ENCODE peak calls at places on chromosomes 1 and 21, in eight cellular contexts. One of them, this sample, is unnamed.

GRCh38 chr1:66357478-66358197 is 176.3 kb upstream of the SGIP1 start:
- DNase-seq in HS-27A: no peak
- DNase-seq in GM13976: no peak
- DNase-seq in RWPE1: no peak
- DNase-seq in stimulated activated CD4-positive, alpha-beta T cell treated with anti-CD3 and anti-CD28 coated beads, Interleukin-15, amount 100 ng/mL, for 1 hour: no peak
- DNase-seq in fibroblast of pulmonary artery: no peak
- DNase-seq in activated CD8-positive, alpha-beta memory T cell treated with anti-CD3 and anti-CD28 coated beads, Interleukin-2, amount 50 U/mL, for 48 hours: no peak
- DNase-seq in NCI-H2227 treated with DMSO at 0.1 percent for 48 hours: no peak
- DNase-seq in this sample: no peak

GRCh38 chr1:195345149-195345548 is 1263.1 kb downstream of the KCNT2 start:
- DNase-seq in HS-27A: no peak
- DNase-seq in GM13976: no peak
- DNase-seq in RWPE1: no peak
- DNase-seq in stimulated activated CD4-positive, alpha-beta T cell treated with anti-CD3 and anti-CD28 coated beads, Interleukin-15, amount 100 ng/mL, for 1 hour: no peak
- DNase-seq in fibroblast of pulmonary artery: no peak
- DNase-seq in activated CD8-positive, alpha-beta memory T cell treated with anti-CD3 and anti-CD28 coated beads, Interleukin-2, amount 50 U/mL, for 48 hours: no peak
- DNase-seq in NCI-H2227 treated with DMSO at 0.1 percent for 48 hours: no peak
- DNase-seq in this sample: no peak

GRCh38 chr1:82567308-82567707 is 766.6 kb downstream of the ADGRL2 start:
- DNase-seq in HS-27A: no peak
- DNase-seq in GM13976: no peak
- DNase-seq in RWPE1: no peak
- DNase-seq in stimulated activated CD4-positive, alpha-beta T cell treated with anti-CD3 and anti-CD28 coated beads, Interleukin-15, amount 100 ng/mL, for 1 hour: no peak
- DNase-seq in fibroblast of pulmonary artery: no peak
- DNase-seq in activated CD8-positive, alpha-beta memory T cell treated with anti-CD3 and anti-CD28 coated beads, Interleukin-2, amount 50 U/mL, for 48 hours: no peak
- DNase-seq in NCI-H2227 treated with DMSO at 0.1 percent for 48 hours: no peak
- DNase-seq in this sample: no peak

GRCh38 chr1:199821029-199821779 is 206.3 kb upstream of the NR5A2 start:
- DNase-seq in HS-27A: no peak
- DNase-seq in GM13976: no peak
- DNase-seq in RWPE1: no peak
- DNase-seq in stimulated activated CD4-positive, alpha-beta T cell treated with anti-CD3 and anti-CD28 coated beads, Interleukin-15, amount 100 ng/mL, for 1 hour: no peak
- DNase-seq in fibroblast of pulmonary artery: no peak
- DNase-seq in activated CD8-positive, alpha-beta memory T cell treated with anti-CD3 and anti-CD28 coated beads, Interleukin-2, amount 50 U/mL, for 48 hours: no peak
- DNase-seq in NCI-H2227 treated with DMSO at 0.1 percent for 48 hours: no peak
- DNase-seq in this sample: no peak

GRCh38 chr1:169364948-169365347 is 2.6 kb downstream of the NME7 start:
- DNase-seq in HS-27A: no peak
- DNase-seq in GM13976: no peak
- DNase-seq in RWPE1: peak
- DNase-seq in stimulated activated CD4-positive, alpha-beta T cell treated with anti-CD3 and anti-CD28 coated beads, Interleukin-15, amount 100 ng/mL, for 1 hour: no peak
- DNase-seq in fibroblast of pulmonary artery: no peak
- DNase-seq in activated CD8-positive, alpha-beta memory T cell treated with anti-CD3 and anti-CD28 coated beads, Interleukin-2, amount 50 U/mL, for 48 hours: no peak
- DNase-seq in NCI-H2227 treated with DMSO at 0.1 percent for 48 hours: no peak
- DNase-seq in this sample: no peak

GRCh38 chr1:116330342-116330652 is 42.7 kb upstream of the ATP1A1 start:
- DNase-seq in HS-27A: no peak
- DNase-seq in GM13976: no peak
- DNase-seq in RWPE1: no peak
- DNase-seq in stimulated activated CD4-positive, alpha-beta T cell treated with anti-CD3 and anti-CD28 coated beads, Interleukin-15, amount 100 ng/mL, for 1 hour: no peak
- DNase-seq in fibroblast of pulmonary artery: no peak
- DNase-seq in activated CD8-positive, alpha-beta memory T cell treated with anti-CD3 and anti-CD28 coated beads, Interleukin-2, amount 50 U/mL, for 48 hours: no peak
- DNase-seq in NCI-H2227 treated with DMSO at 0.1 percent for 48 hours: no peak
- DNase-seq in this sample: no peak

GRCh38 chr21:44702973-44703730 is 6.2 kb downstream of the KRTAP10-12 start:
- DNase-seq in HS-27A: no peak
- DNase-seq in GM13976: no peak
- DNase-seq in RWPE1: no peak
- DNase-seq in stimulated activated CD4-positive, alpha-beta T cell treated with anti-CD3 and anti-CD28 coated beads, Interleukin-15, amount 100 ng/mL, for 1 hour: no peak
- DNase-seq in fibroblast of pulmonary artery: no peak
- DNase-seq in activated CD8-positive, alpha-beta memory T cell treated with anti-CD3 and anti-CD28 coated beads, Interleukin-2, amount 50 U/mL, for 48 hours: peak
- DNase-seq in NCI-H2227 treated with DMSO at 0.1 percent for 48 hours: no peak
- DNase-seq in this sample: no peak

GRCh38 chr1:163826500-163826899 is 504.7 kb downstream of the NUF2 start:
- DNase-seq in HS-27A: no peak
- DNase-seq in GM13976: no peak
- DNase-seq in RWPE1: no peak
- DNase-seq in stimulated activated CD4-positive, alpha-beta T cell treated with anti-CD3 and anti-CD28 coated beads, Interleukin-15, amount 100 ng/mL, for 1 hour: no peak
- DNase-seq in fibroblast of pulmonary artery: no peak
- DNase-seq in activated CD8-positive, alpha-beta memory T cell treated with anti-CD3 and anti-CD28 coated beads, Interleukin-2, amount 50 U/mL, for 48 hours: no peak
- DNase-seq in NCI-H2227 treated with DMSO at 0.1 percent for 48 hours: no peak
- DNase-seq in this sample: no peak

This sample was measured in GM04503.